ENCODE peak calls at places on chromosomes 2 and 18, in four cellular contexts. One of them, this sample, is unnamed.

GRCh38 chr2:79985145-79985544 is 319.4 kb downstream of the LRRTM1 start:
- DNase-seq in H9: no peak
- DNase-seq in IMR-90: no peak
- DNase-seq in H1: no peak
- DNase-seq in this sample: no peak

GRCh38 chr18:10252494-10252893 is 201.9 kb upstream of the APCDD1 start:
- DNase-seq in H9: no peak
- DNase-seq in IMR-90: no peak
- DNase-seq in H1: no peak
- DNase-seq in this sample: no peak

GRCh38 chr2:129499747-129500146 is 479.7 kb upstream of the RAB6C start:
- DNase-seq in H9: no peak
- DNase-seq in IMR-90: no peak
- DNase-seq in H1: no peak
- DNase-seq in this sample: no peak

GRCh38 chr2:132617989-132618388 is 52.0 kb downstream of the LYPD1 start:
- DNase-seq in H9: no peak
- DNase-seq in IMR-90: no peak
- DNase-seq in H1: no peak
- DNase-seq in this sample: no peak

GRCh38 chr2:27085670-27086089 is 892 bp upstream of the KHK start:
- DNase-seq in H9: peak
- DNase-seq in IMR-90: peak
- DNase-seq in H1: peak
- DNase-seq in this sample: peak

GRCh38 chr2:177772529-177772928 is 300.0 kb downstream of the PDE11A start:
- DNase-seq in H9: no peak
- DNase-seq in IMR-90: peak
- DNase-seq in H1: no peak
- DNase-seq in this sample: peak

GRCh38 chr2:127810156-127810636 is 775 bp downstream of the WDR33 start:
- DNase-seq in H9: no peak
- DNase-seq in IMR-90: peak
- DNase-seq in H1: no peak
- DNase-seq in this sample: peak

GRCh38 chr2:97011977-97012569 is 25.7 kb upstream of the FAM178B start:
- DNase-seq in H9: no peak
- DNase-seq in IMR-90: peak
- DNase-seq in H1: no peak
- DNase-seq in this sample: peak

GRCh38 chr18:34801769-34802168 is 91.7 kb downstream of the DTNA start:
- DNase-seq in H9: no peak
- DNase-seq in IMR-90: peak
- DNase-seq in H1: no peak
- DNase-seq in this sample: no peak

GRCh38 chr2:23636412-23636811 is 251.4 kb downstream of the KLHL29 start:
- DNase-seq in H9: no peak
- DNase-seq in IMR-90: peak
- DNase-seq in H1: no peak
- DNase-seq in this sample: peak

GRCh38 chr2:46695283-46695682 is 215.9 kb downstream of the TMEM247 start:
- DNase-seq in H9: no peak
- DNase-seq in IMR-90: no peak
- DNase-seq in H1: no peak
- DNase-seq in this sample: no peak

GRCh38 chr2:179877601-179878364 is 16.4 kb upstream of the ZNF385B start:
- DNase-seq in H9: no peak
- DNase-seq in IMR-90: peak
- DNase-seq in H1: no peak
- DNase-seq in this sample: no peak

GRCh38 chr2:197181491-197181890 is 129.1 kb downstream of the ANKRD44 start:
- DNase-seq in H9: no peak
- DNase-seq in IMR-90: peak
- DNase-seq in H1: no peak
- DNase-seq in this sample: no peak

GRCh38 chr2:126707941-126708340 is 52.0 kb downstream of the GYPC start:
- DNase-seq in H9: no peak
- DNase-seq in IMR-90: no peak
- DNase-seq in H1: peak
- DNase-seq in this sample: peak

GRCh38 chr18:79823120-79823519 is 25.4 kb downstream of the KCNG2 start:
- DNase-seq in H9: no peak
- DNase-seq in IMR-90: no peak
- DNase-seq in H1: peak
- DNase-seq in this sample: no peak

GRCh38 chr18:49189772-49190171 is 239.0 kb upstream of the SMAD7 start:
- DNase-seq in H9: no peak
- DNase-seq in IMR-90: no peak
- DNase-seq in H1: no peak
- DNase-seq in this sample: no peak

GRCh38 chr2:70471129-70471528 is 82.5 kb downstream of the TGFA start:
- DNase-seq in H9: no peak
- DNase-seq in IMR-90: no peak
- DNase-seq in H1: no peak
- DNase-seq in this sample: no peak

GRCh38 chr2:21676676-21677075 is 552.9 kb downstream of the TDRD15 start:
- DNase-seq in H9: no peak
- DNase-seq in IMR-90: peak
- DNase-seq in H1: no peak
- DNase-seq in this sample: no peak

GRCh38 chr2:47076126-47076506 is 79.0 kb downstream of the STPG4 start:
- DNase-seq in H9: no peak
- DNase-seq in IMR-90: no peak
- DNase-seq in H1: no peak
- DNase-seq in this sample: no peak

GRCh38 chr2:235394278-235394828 is 99.5 kb upstream of the AGAP1 start:
- DNase-seq in H9: no peak
- DNase-seq in IMR-90: peak
- DNase-seq in H1: no peak
- DNase-seq in this sample: peak

GRCh38 chr2:72990695-72991438 is 73.5 kb downstream of the EMX1 start:
- DNase-seq in H9: peak
- DNase-seq in IMR-90: no peak
- DNase-seq in H1: peak
- DNase-seq in this sample: no peak

GRCh38 chr2:1556776-1557466 is 143.7 kb downstream of the TPO start:
- DNase-seq in H9: no peak
- DNase-seq in IMR-90: peak
- DNase-seq in H1: no peak
- DNase-seq in this sample: peak

GRCh38 chr2:63740943-63741342 is 100.8 kb upstream of the UGP2 start:
- DNase-seq in H9: no peak
- DNase-seq in IMR-90: no peak
- DNase-seq in H1: no peak
- DNase-seq in this sample: no peak

GRCh38 chr2:150063950-150064549 is 423.4 kb downstream of the RND3 start:
- DNase-seq in H9: peak
- DNase-seq in IMR-90: no peak
- DNase-seq in H1: no peak
- DNase-seq in this sample: no peak

GRCh38 chr18:67456691-67457090 is 59.8 kb downstream of the DSEL start:
- DNase-seq in H9: no peak
- DNase-seq in IMR-90: no peak
- DNase-seq in H1: no peak
- DNase-seq in this sample: no peak

GRCh38 chr2:67216103-67216502 is 181.0 kb upstream of the ETAA1 start:
- DNase-seq in H9: no peak
- DNase-seq in IMR-90: peak
- DNase-seq in H1: no peak
- DNase-seq in this sample: no peak

GRCh38 chr2:28011322-28011737 is 120.8 kb downstream of the BABAM2 start:
- DNase-seq in H9: no peak
- DNase-seq in IMR-90: no peak
- DNase-seq in H1: no peak
- DNase-seq in this sample: no peak

GRCh38 chr2:136527560-136527959 is 237.8 kb upstream of the THSD7B start:
- DNase-seq in H9: peak
- DNase-seq in IMR-90: no peak
- DNase-seq in H1: peak
- DNase-seq in this sample: peak

GRCh38 chr2:109372171-109372568 is 241.6 kb downstream of the SEPTIN10 start:
- DNase-seq in H9: no peak
- DNase-seq in IMR-90: no peak
- DNase-seq in H1: peak
- DNase-seq in this sample: no peak

DNA sequence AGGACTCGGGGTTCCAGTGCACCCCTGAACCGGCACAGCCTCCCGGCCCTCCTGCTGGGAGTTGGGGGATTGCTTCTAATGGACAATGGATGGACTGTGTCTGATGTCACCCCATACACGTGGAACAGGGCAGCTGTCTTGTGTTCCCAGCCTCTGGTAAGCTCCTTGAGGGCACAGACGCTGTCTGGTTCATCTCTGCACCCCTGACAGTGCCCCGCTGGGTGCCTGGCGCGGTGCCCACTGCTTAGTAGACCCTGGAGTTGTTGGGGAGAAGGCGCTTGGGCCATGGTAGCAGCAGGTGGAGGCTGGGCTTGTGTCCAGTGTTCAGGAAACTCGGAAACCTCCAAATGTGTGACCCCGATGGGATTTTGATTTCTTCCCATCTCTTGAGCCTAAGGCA is 278.3 kb downstream of the NDUFA10 start:
- DNase-seq in H9: no peak
- DNase-seq in IMR-90: no peak
- DNase-seq in H1: no peak
- DNase-seq in this sample: no peak
- H4K5ac ChIP-seq in H9: no peak
- H4K5ac ChIP-seq in IMR-90: no peak
- H4K5ac ChIP-seq in H1: no peak
- H4K5ac ChIP-seq in this sample: no peak

GRCh38 chr18:44013871-44014270 is 666.8 kb upstream of the SETBP1 start:
- DNase-seq in H9: no peak
- DNase-seq in IMR-90: no peak
- DNase-seq in H1: no peak
- DNase-seq in this sample: no peak
- H4K5ac ChIP-seq in H9: no peak
- H4K5ac ChIP-seq in IMR-90: no peak
- H4K5ac ChIP-seq in H1: no peak
- H4K5ac ChIP-seq in this sample: no peak

GRCh38 chr2:227013881-227014280 is 150.1 kb downstream of the COL4A4 start:
- DNase-seq in H9: no peak
- DNase-seq in IMR-90: no peak
- DNase-seq in H1: no peak
- DNase-seq in this sample: no peak
- H4K5ac ChIP-seq in H9: no peak
- H4K5ac ChIP-seq in IMR-90: no peak
- H4K5ac ChIP-seq in H1: no peak
- H4K5ac ChIP-seq in this sample: no peak

DNA sequence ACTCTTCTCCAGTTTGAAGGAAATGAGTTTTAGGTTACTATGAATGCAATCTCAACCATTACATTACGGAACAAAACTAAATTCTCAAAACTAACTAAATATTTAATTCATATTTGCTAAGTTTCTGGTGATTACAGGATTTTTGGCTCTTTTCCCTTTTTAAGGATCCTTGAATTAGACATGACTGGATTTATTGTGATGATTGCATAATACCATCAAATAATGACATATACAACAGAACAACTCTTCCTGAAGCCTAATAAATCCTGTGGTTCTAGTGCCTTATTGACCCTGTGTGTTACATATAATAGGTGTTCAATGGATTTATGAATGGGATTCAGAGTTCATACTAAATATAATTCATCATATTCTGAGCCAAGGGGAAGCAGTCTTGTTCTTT is 90.5 kb downstream of the WDR7 start:
- DNase-seq in H9: no peak
- DNase-seq in IMR-90: no peak
- DNase-seq in H1: no peak
- DNase-seq in this sample: no peak
- H4K5ac ChIP-seq in H9: no peak
- H4K5ac ChIP-seq in IMR-90: no peak
- H4K5ac ChIP-seq in H1: no peak
- H4K5ac ChIP-seq in this sample: no peak

GRCh38 chr2:8588831-8589191 is 93.0 kb upstream of the ID2 start:
- DNase-seq in H9: no peak
- DNase-seq in IMR-90: no peak
- DNase-seq in H1: no peak
- DNase-seq in this sample: no peak
- H4K5ac ChIP-seq in H9: no peak
- H4K5ac ChIP-seq in IMR-90: no peak
- H4K5ac ChIP-seq in H1: no peak
- H4K5ac ChIP-seq in this sample: no peak

DNA sequence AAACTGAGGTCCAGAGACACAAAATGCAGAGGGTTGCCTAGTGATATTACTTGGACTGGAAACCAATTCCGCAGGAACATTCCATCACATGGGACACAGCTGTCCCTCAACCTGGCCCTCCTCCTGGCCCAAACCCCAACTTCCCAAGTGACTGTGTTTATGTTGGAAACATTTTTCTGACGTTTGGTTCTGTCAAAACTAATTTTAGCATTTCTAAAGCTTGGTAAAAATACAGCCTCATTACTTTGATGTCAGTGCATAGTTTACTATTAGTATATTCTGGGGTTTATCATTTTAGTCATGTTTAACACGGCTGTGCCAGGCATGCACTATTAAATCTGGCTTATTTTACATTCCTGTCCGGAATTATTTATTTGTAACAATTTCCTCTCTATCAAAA is 69.9 kb downstream of the GLI2 start:
- DNase-seq in H9: no peak
- DNase-seq in IMR-90: no peak
- DNase-seq in H1: no peak
- DNase-seq in this sample: no peak
- H4K5ac ChIP-seq in H9: no peak
- H4K5ac ChIP-seq in IMR-90: no peak
- H4K5ac ChIP-seq in H1: no peak
- H4K5ac ChIP-seq in this sample: no peak

DNA sequence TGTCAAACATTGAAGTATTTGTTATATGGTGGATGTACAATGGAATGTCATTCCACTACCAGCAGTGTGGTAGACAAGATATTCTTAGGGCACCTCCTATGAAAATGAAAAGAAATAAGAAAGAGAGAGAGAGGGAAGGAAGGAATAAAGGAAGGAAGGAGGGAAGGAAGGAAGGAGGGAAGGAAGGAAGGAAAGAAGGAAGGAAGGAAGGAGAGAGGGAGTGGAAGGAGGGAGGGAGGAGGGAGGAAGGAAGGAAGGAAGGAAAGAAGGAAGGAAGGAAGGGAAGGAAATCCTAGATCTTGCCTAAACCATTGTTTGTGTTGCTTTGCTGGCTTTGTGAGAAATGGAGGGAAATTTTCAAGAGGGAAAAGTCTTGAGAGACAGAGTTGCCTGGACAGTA is 50.1 kb upstream of the TCF7L1 start:
- DNase-seq in H9: no peak
- DNase-seq in IMR-90: no peak
- DNase-seq in H1: no peak
- DNase-seq in this sample: no peak
- H4K5ac ChIP-seq in H9: no peak
- H4K5ac ChIP-seq in IMR-90: no peak
- H4K5ac ChIP-seq in H1: no peak
- H4K5ac ChIP-seq in this sample: no peak